ENCODE peak calls at places on chromosomes 12 and 14, in nine cellular contexts. A is T-helper 2 cell; I is brain microvascular endothelial cell; K is hippocampal formation; C is effector memory CD4-positive, alpha-beta T cell; S is ACHN; M is activated T-helper 9 cell treated with anti-CD3 and anti-CD28 coated beads, Interleukin-2, amount 50 U/mL, for 16 hours; H is psoas muscle; D is AG20443. L is an unnamed sample.

GRCh38 chr12:13164859-13165577 is 31.5 kb upstream of the EMP1 start:
- DNase-seq in A (no peak), I (no peak), K (no peak), C (no peak), S (no peak), M (no peak), H (no peak), D (no peak), L (no peak)

GRCh38 chr14:69339426-69339825 is 58.7 kb downstream of the ERH start:
- DNase-seq in A (no peak), I (no peak), K (no peak), C (no peak), S (no peak), M (no peak), H (peak; percentile 13), D (no peak), L (no peak)

GRCh38 chr14:32629146-32629545 is 300.0 kb downstream of the AKAP6 start:
- DNase-seq in A (no peak), I (no peak), K (no peak), C (no peak), S (no peak), M (no peak), H (no peak), D (no peak), L (no peak)

GRCh38 chr14:60865378-60866127 is 115.3 kb downstream of the TRMT5 start:
- DNase-seq in A (no peak), I (no peak), K (no peak), C (no peak), S (no peak), M (no peak), H (no peak), D (no peak), L (peak; percentile 40)

GRCh38 chr12:124738636-124739467 is 124.8 kb downstream of the SCARB1 start:
- DNase-seq in A (no peak), I (peak; percentile 79), K (no peak), C (no peak), S (no peak), M (no peak), H (no peak), D (no peak), L (peak; percentile 91)

GRCh38 chr12:132238487-132239248 is 90.7 kb downstream of the GALNT9 start:
- DNase-seq in A (no peak), I (no peak), K (no peak), C (no peak), S (no peak), M (no peak), H (no peak), D (no peak), L (peak; percentile 7)

GRCh38 chr14:49954171-49954631 is 61.3 kb downstream of the ARF6 start:
- DNase-seq in A (no peak), I (no peak), K (no peak), C (no peak), S (no peak), M (no peak), H (peak; percentile 56), D (peak; percentile 65), L (no peak)

GRCh38 chr12:46214668-46215429 is 54.0 kb downstream of the SLC38A1 start:
- DNase-seq in A (peak; percentile 69), I (no peak), K (no peak), C (peak; percentile 70), S (no peak), M (peak; percentile 72), H (no peak), D (no peak), L (peak; percentile 33)

GRCh38 chr12:112936264-112936663 is 2.0 kb upstream of the OAS3 start:
- DNase-seq in A (no peak), I (no peak), K (no peak), C (no peak), S (no peak), M (no peak), H (no peak), D (no peak), L (no peak)

GRCh38 chr12:94290353-94290752 is 142.0 kb downstream of the PLXNC1 start:
- DNase-seq in A (no peak), I (no peak), K (no peak), C (no peak), S (no peak), M (no peak), H (no peak), D (peak; percentile 20), L (peak; percentile 5)

GRCh38 chr12:15996254-15996653 is 85.1 kb downstream of the DERA start:
- DNase-seq in A (no peak), I (peak; percentile 46), K (no peak), C (no peak), S (peak; percentile 29), M (no peak), H (no peak), D (peak; percentile 60), L (peak; percentile 71)

GRCh38 chr12:52203126-52203921 is 11.5 kb upstream of the KRT80 start:
- DNase-seq in A (no peak), I (peak; percentile 38), K (no peak), C (no peak), S (peak; percentile 78), M (no peak), H (no peak), D (peak; percentile 87), L (no peak)

GRCh38 chr12:13941258-13942249 is 39.8 kb downstream of the GRIN2B start:
- DNase-seq in A (no peak), I (peak; percentile 17), K (no peak), C (no peak), S (peak; percentile 99), M (no peak), H (no peak), D (peak; percentile 63), L (peak; percentile 16)

GRCh38 chr12:115623764-115624334 is 653.6 kb downstream of the MED13L start:
- DNase-seq in A (no peak), I (no peak), K (no peak), C (no peak), S (no peak), M (no peak), H (peak; percentile 67), D (no peak), L (no peak)

GRCh38 chr14:90500665-90501370 is 104.0 kb downstream of the CALM1 start:
- DNase-seq in A (no peak), I (no peak), K (no peak), C (no peak), S (no peak), M (no peak), H (peak; percentile 44), D (no peak), L (no peak)

GRCh38 chr12:47409310-47409709 is 296.5 kb downstream of the RPAP3 start:
- DNase-seq in A (no peak), I (no peak), K (no peak), C (no peak), S (no peak), M (no peak), H (no peak), D (no peak), L (no peak)

GRCh38 chr12:87300-87699 is 20.7 kb downstream of the IQSEC3 start:
- DNase-seq in A (no peak), I (no peak), K (no peak), C (no peak), S (no peak), M (no peak), H (no peak), D (no peak), L (no peak)

GRCh38 chr14:56794088-56794556 is 16.2 kb downstream of the OTX2 start:
- DNase-seq in A (no peak), I (no peak), K (no peak), C (no peak), S (no peak), M (no peak), H (no peak), D (no peak), L (no peak)

GRCh38 chr12:122834921-122835692 is at the start of gene HIP1R:
- DNase-seq in A (peak; percentile 35), I (no peak), K (peak; percentile 38), C (peak; percentile 44), S (peak; percentile 55), M (peak; percentile 45), H (no peak), D (peak; percentile 83), L (no peak)

GRCh38 chr14:105818712-105819005 is 292.3 kb downstream of the TMEM121 start:
- DNase-seq in A (no peak), I (no peak), K (no peak), C (no peak), S (no peak), M (no peak), H (no peak), D (no peak), L (no peak)

GRCh38 chr14:89365071-89365801 is 51.8 kb downstream of the FOXN3 start:
- DNase-seq in A (peak; percentile 36), I (no peak), K (no peak), C (peak; percentile 35), S (no peak), M (peak; percentile 39), H (no peak), D (peak; percentile 44), L (no peak)

GRCh38 chr12:45128637-45129036 is 77.7 kb upstream of the DBX2 start:
- DNase-seq in A (no peak), I (no peak), K (no peak), C (no peak), S (no peak), M (no peak), H (no peak), D (no peak), L (no peak)

GRCh38 chr14:71246539-71246938 is 339.3 kb downstream of the PCNX1 start:
- DNase-seq in A (no peak), I (no peak), K (no peak), C (no peak), S (no peak), M (no peak), H (no peak), D (no peak), L (no peak)

GRCh38 chr12:53268637-53269562 is 801 bp downstream of the ESPL1 start:
- DNase-seq in A (no peak), I (no peak), K (no peak), C (no peak), S (peak; percentile 19), M (no peak), H (no peak), D (peak; percentile 34), L (no peak)

GRCh38 chr14:77721437-77721836 is 13.5 kb downstream of the SLIRP start:
- DNase-seq in A (no peak), I (no peak), K (no peak), C (no peak), S (no peak), M (no peak), H (no peak), D (no peak), L (no peak)

GRCh38 chr12:68887641-68888040 is 45.3 kb downstream of the CPM start:
- DNase-seq in A (no peak), I (no peak), K (no peak), C (no peak), S (no peak), M (no peak), H (no peak), D (no peak), L (no peak)

GRCh38 chr12:95218164-95218851 is 701 bp downstream of the VEZT start:
- DNase-seq in A (peak; percentile 4), I (peak; percentile 38), K (no peak), C (peak; percentile 19), S (peak; percentile 94), M (no peak), H (no peak), D (peak; percentile 84), L (peak; percentile 65)

GRCh38 chr12:100716949-100717732 is 77.4 kb upstream of the ANO4 start:
- DNase-seq in A (no peak), I (no peak), K (no peak), C (no peak), S (peak; percentile 46), M (no peak), H (no peak), D (peak; percentile 78), L (peak; percentile 38)

GRCh38 chr12:106841471-106842302 is 67.2 kb downstream of the RIC8B start:
- DNase-seq in A (no peak), I (peak; percentile 32), K (peak; percentile 4), C (peak; percentile 17), S (peak; percentile 71), M (no peak), H (no peak), D (peak; percentile 61), L (peak; percentile 42)

GRCh38 chr14:86296173-86296572 is 766.2 kb downstream of the FLRT2 start:
- DNase-seq in A (no peak), I (no peak), K (no peak), C (no peak), S (no peak), M (no peak), H (no peak), D (peak; percentile 50), L (no peak)

GRCh38 chr14:27025648-27026047 is 427.8 kb upstream of the NOVA1 start:
- DNase-seq in A (no peak), I (no peak), K (no peak), C (no peak), S (no peak), M (no peak), H (no peak), D (no peak), L (no peak)

L was measured in iris pigment epithelial cell.